ENCODE peak calls at places on chromosomes 3 and 15, in ten cellular contexts. Y, I, B, T, Q, W, P, L, Z and D are unnamed samples.

GRCh38 chr3:152436707-152437615 is 168.2 kb downstream of the MBNL1 start:
- DNase-seq in W (no peak), L (no peak), T (no peak), I (peak; percentile 12), Q (no peak), Y (no peak), P (no peak), B (no peak), Z (no peak), D (no peak)

GRCh38 chr3:64908292-64908691 is 220.5 kb upstream of the ADAMTS9 start:
- DNase-seq in I (peak; percentile 50), B (no peak), L (no peak), W (no peak), P (no peak), Q (no peak), Z (no peak), T (no peak), Y (no peak), D (no peak)

GRCh38 chr3:71692139-71692538 is 33.1 kb downstream of the EIF4E3 start:
- DNase-seq in P (no peak), Z (no peak), B (no peak), T (no peak), W (no peak), Q (no peak), I (no peak), Y (no peak), L (no peak), D (no peak)

GRCh38 chr15:92124669-92125068 is 269.0 kb upstream of the ST8SIA2 start:
- DNase-seq in I (no peak), B (no peak), L (no peak), P (no peak), T (no peak), W (no peak), Y (no peak), Z (no peak), Q (no peak), D (no peak)

GRCh38 chr3:197456271-197457091 is 99.3 kb downstream of the BDH1 start:
- DNase-seq in L (no peak), I (peak; percentile 90), Y (no peak), B (peak; percentile 31), T (no peak), W (peak; percentile 89), Q (peak; percentile 71), Z (peak; percentile 75), P (no peak), D (peak; percentile 93)

GRCh38 chr15:67914537-67915373 is 74.9 kb upstream of the RNU6-1 start:
- DNase-seq in L (peak; percentile 54), Q (no peak), W (no peak), P (no peak), Z (no peak), I (no peak), Y (no peak), B (no peak), T (no peak), D (peak; percentile 78)

GRCh38 chr3:190038050-190038631 is 82.6 kb downstream of the P3H2 start:
- DNase-seq in B (no peak), W (peak; percentile 69), T (no peak), Z (peak; percentile 42), I (peak; percentile 81), Y (no peak), P (no peak), Q (peak; percentile 44), L (no peak), D (peak; percentile 39)

GRCh38 chr15:85088300-85088699 is 106.6 kb downstream of the PDE8A start:
- DNase-seq in T (no peak), Y (no peak), I (no peak), B (no peak), L (no peak), Q (no peak), W (no peak), P (no peak), Z (no peak), D (no peak)

GRCh38 chr3:47019201-47019600 is 39.7 kb downstream of the NBEAL2 start:
- DNase-seq in I (no peak), P (no peak), W (no peak), Y (no peak), B (no peak), L (no peak), Q (peak; percentile 38), Z (no peak), T (no peak), D (no peak)

GRCh38 chr15:94236638-94237037 is 5.3 kb downstream of the MCTP2 start:
- DNase-seq in Q (no peak), B (no peak), P (no peak), Z (no peak), W (no peak), I (no peak), T (no peak), Y (no peak), L (no peak), D (no peak)

GRCh38 chr3:14329116-14329830 is 73.1 kb upstream of the SLC6A6 start:
- DNase-seq in W (peak; percentile 38), I (peak; percentile 63), L (no peak), Y (no peak), P (no peak), Z (no peak), T (no peak), B (no peak), Q (peak; percentile 37), D (no peak)

GRCh38 chr3:185282696-185283373 is 29.0 kb upstream of the EHHADH start:
- DNase-seq in Z (peak; percentile 68), T (peak; percentile 87), W (peak; percentile 89), P (peak; percentile 85), Q (peak; percentile 90), I (peak; percentile 92), Y (peak; percentile 94), B (peak; percentile 88), L (peak; percentile 71), D (peak; percentile 100)

GRCh38 chr3:49638445-49638844 is 35.7 kb upstream of the APEH start:
- DNase-seq in Z (no peak), W (peak; percentile 35), L (no peak), P (no peak), B (no peak), I (peak; percentile 95), Q (peak; percentile 77), T (no peak), Y (no peak), D (no peak)

GRCh38 chr3:141859651-141860050 is 16.8 kb upstream of the ATP1B3 start:
- DNase-seq in I (no peak), B (no peak), Z (no peak), T (no peak), Q (no peak), W (no peak), Y (no peak), L (no peak), P (no peak), D (no peak)

GRCh38 chr15:69663441-69663840 is 210.8 kb downstream of the RPLP1 start:
- DNase-seq in W (no peak), B (no peak), I (no peak), Y (no peak), L (no peak), Q (no peak), T (no peak), Z (no peak), P (no peak), D (no peak)

GRCh38 chr3:53750253-53751210 is 95.7 kb downstream of the CHDH start:
- DNase-seq in Y (no peak), W (no peak), T (no peak), I (no peak), Q (no peak), L (no peak), P (no peak), B (no peak), Z (no peak), D (no peak)

GRCh38 chr3:79016587-79017380 is 751.0 kb downstream of the ROBO1 start:
- DNase-seq in T (no peak), Y (no peak), W (no peak), B (no peak), P (no peak), L (no peak), Z (no peak), Q (no peak), I (no peak), D (no peak)

GRCh38 chr3:197201840-197202452 is 96.5 kb downstream of the DLG1 start:
- DNase-seq in I (no peak), T (no peak), Z (no peak), Y (no peak), B (no peak), Q (no peak), W (no peak), P (no peak), L (no peak), D (no peak)

GRCh38 chr3:190443257-190443656 is 6.4 kb downstream of the TMEM207 start:
- DNase-seq in L (no peak), T (no peak), Q (peak; percentile 5), Y (no peak), P (no peak), I (peak; percentile 13), B (no peak), W (no peak), Z (no peak), D (peak; percentile 18)

GRCh38 chr15:31215490-31216209 is 111.0 kb upstream of the KLF13 start:
- DNase-seq in W (peak; percentile 18), Y (peak; percentile 71), I (peak; percentile 42), L (no peak), B (peak; percentile 69), T (peak; percentile 50), P (peak; percentile 73), Q (peak; percentile 79), Z (no peak), D (peak; percentile 59)

GRCh38 chr15:36951747-36952247 is 148.6 kb downstream of the MEIS2 start:
- DNase-seq in I (peak; percentile 92), L (no peak), T (no peak), B (no peak), Z (no peak), Y (no peak), W (peak; percentile 91), Q (peak; percentile 5), P (no peak), D (no peak)

GRCh38 chr3:12954891-12955650 is 113.7 kb upstream of the RPL32 start:
- DNase-seq in L (no peak), B (peak; percentile 22), W (no peak), I (peak; percentile 48), T (no peak), P (no peak), Z (no peak), Y (no peak), Q (peak; percentile 38), D (no peak)

GRCh38 chr3:137121704-137122314 is 164.0 kb downstream of the IL20RB start:
- DNase-seq in B (no peak), Z (peak; percentile 4), Y (peak; percentile 42), L (peak; percentile 1), W (peak; percentile 26), Q (no peak), T (no peak), I (peak; percentile 27), P (no peak), D (peak; percentile 86)

GRCh38 chr3:16350041-16350952 is 85.3 kb downstream of the OXNAD1 start:
- DNase-seq in W (peak; percentile 64), Y (no peak), B (no peak), L (peak; percentile 55), Q (no peak), T (no peak), Z (peak; percentile 58), P (no peak), I (peak; percentile 40), D (no peak)

GRCh38 chr3:152404976-152405375 is 136.2 kb downstream of the MBNL1 start:
- DNase-seq in Y (no peak), Z (no peak), B (no peak), P (no peak), T (no peak), W (no peak), Q (no peak), L (no peak), I (no peak), D (no peak)

GRCh38 chr15:100338971-100339444 is 2.8 kb downstream of the ADAMTS17 start:
- DNase-seq in B (peak; percentile 44), I (peak; percentile 39), W (no peak), Y (peak; percentile 67), Z (no peak), Q (no peak), P (peak; percentile 72), L (peak; percentile 32), T (no peak), D (no peak)

GRCh38 chr3:42442640-42443039 is 32.2 kb upstream of the LYZL4 start:
- DNase-seq in L (no peak), Q (no peak), B (no peak), T (no peak), Y (no peak), P (no peak), W (no peak), Z (no peak), I (no peak), D (no peak)

GRCh38 chr15:38854506-38854905 is 289.9 kb upstream of the RASGRP1 start:
- DNase-seq in T (no peak), I (no peak), L (no peak), Z (no peak), W (no peak), B (no peak), P (no peak), Y (no peak), Q (no peak), D (no peak)